ENCODE peak calls at places on chromosomes 7 and 10, in six cellular contexts. B, F, G, L, X and Q are unnamed samples.
A peak's percentile ranks its signal among the peaks of the same experiment; 100 is the strongest.

GRCh38 chr7:28811990-28812389 is 146.1 kb downstream of the TRIL start:
- DNase-seq in L (no peak), F (no peak), G (no peak), B (no peak), X (no peak), Q (no peak)

GRCh38 chr7:150399861-150400778 is 21.0 kb downstream of the ZNF775 start:
- DNase-seq in X (no peak), G (no peak), L (no peak), F (no peak), B (no peak), Q (no peak)

GRCh38 chr7:151429232-151429554 is 10.7 kb downstream of the CRYGN start:
- DNase-seq in L (no peak), F (no peak), X (no peak), G (no peak), B (no peak), Q (no peak)

GRCh38 chr7:45080265-45080957 is 8.4 kb downstream of the NACAD start:
- DNase-seq in L (no peak), B (no peak), G (no peak), X (peak; percentile 74), F (no peak), Q (peak; percentile 27)

GRCh38 chr10:36026081-36026480 is 384.0 kb upstream of the FZD8 start:
- DNase-seq in F (no peak), B (no peak), X (no peak), L (no peak), G (no peak), Q (no peak)

GRCh38 chr10:86872757-86873156 is 84.7 kb downstream of the MMRN2 start:
- DNase-seq in G (no peak), B (no peak), L (no peak), X (no peak), F (peak; percentile 50), Q (no peak)

GRCh38 chr7:936131-937054 is 18.1 kb downstream of the ADAP1 start:
- DNase-seq in G (peak; percentile 70), X (no peak), L (no peak), B (no peak), F (no peak), Q (no peak)

GRCh38 chr7:136247211-136247610 is 270.1 kb upstream of the MTPN start:
- DNase-seq in X (no peak), F (no peak), B (no peak), L (no peak), G (no peak), Q (no peak)

GRCh38 chr10:30985552-30985951 is 46.1 kb downstream of the ZNF438 start:
- DNase-seq in B (no peak), F (no peak), X (no peak), L (no peak), G (no peak), Q (no peak)

GRCh38 chr10:6239213-6239991 is 36.7 kb downstream of the PFKFB3 start:
- DNase-seq in B (peak; percentile 49), X (no peak), F (no peak), G (no peak), L (no peak), Q (no peak)

GRCh38 chr10:133032231-133032630 is 55.5 kb upstream of the ADGRA1 start:
- DNase-seq in L (no peak), B (no peak), F (no peak), G (peak; percentile 39), X (no peak), Q (no peak)

GRCh38 chr10:44576715-44577191 is 191.9 kb upstream of the CXCL12 start:
- DNase-seq in B (no peak), G (no peak), X (no peak), F (no peak), L (no peak), Q (no peak)

GRCh38 chr7:137328389-137329120 is 15.0 kb downstream of the PTN start:
- DNase-seq in G (no peak), X (no peak), F (no peak), B (no peak), L (no peak), Q (no peak)

GRCh38 chr10:32795598-32796183 is 162.3 kb downstream of the ITGB1 start:
- DNase-seq in X (no peak), L (peak; percentile 16), G (no peak), F (peak; percentile 70), B (no peak), Q (peak; percentile 28)

GRCh38 chr7:1402110-1402790 is 57.0 kb downstream of the MICALL2 start:
- DNase-seq in X (no peak), B (no peak), L (no peak), F (no peak), G (no peak), Q (no peak)

GRCh38 chr7:18425873-18426520 is 69.6 kb upstream of the HDAC9 start:
- DNase-seq in B (no peak), X (no peak), F (no peak), L (no peak), G (no peak), Q (no peak)

GRCh38 chr10:4170633-4171314 is 385.8 kb upstream of the KLF6 start:
- DNase-seq in F (no peak), B (no peak), X (no peak), G (no peak), L (no peak), Q (no peak)

GRCh38 chr7:43495572-43495971 is 87.3 kb upstream of the STK17A start:
- DNase-seq in B (no peak), X (no peak), G (no peak), L (no peak), F (no peak), Q (no peak)

GRCh38 chr7:121083138-121083789 is 94.8 kb downstream of the CPED1 start:
- DNase-seq in B (no peak), L (no peak), X (no peak), F (no peak), G (no peak), Q (no peak)

GRCh38 chr7:51160990-51161615 is 155.5 kb downstream of the COBL start:
- DNase-seq in F (peak; percentile 82), G (peak; percentile 69), B (peak; percentile 46), L (peak; percentile 42), X (no peak), Q (peak; percentile 78)

GRCh38 chr10:11875499-11876281 is 52.5 kb downstream of the PROSER2 start:
- DNase-seq in L (no peak), B (peak; percentile 56), F (peak; percentile 58), G (peak; percentile 87), X (peak; percentile 91), Q (no peak)

GRCh38 chr10:21721000-21721670 is 187.1 kb downstream of the MLLT10 start:
- DNase-seq in B (no peak), F (no peak), L (no peak), X (no peak), G (no peak), Q (no peak)

GRCh38 chr10:69160809-69161225 is 19.2 kb upstream of the SUPV3L1 start:
- DNase-seq in L (no peak), B (no peak), F (no peak), G (no peak), X (no peak), Q (no peak)

GRCh38 chr10:42941790-42942189 is 135.1 kb upstream of the RET start:
- DNase-seq in L (no peak), B (no peak), F (no peak), X (no peak), G (peak; percentile 9), Q (no peak)

GRCh38 chr10:9056521-9056920 is 1002.0 kb downstream of the GATA3 start:
- DNase-seq in L (no peak), X (no peak), F (no peak), G (peak; percentile 41), B (no peak), Q (no peak)

GRCh38 chr10:74439213-74439612 is 288.2 kb downstream of the ADK start:
- DNase-seq in L (no peak), X (no peak), F (no peak), G (no peak), B (no peak), Q (no peak)

DNA sequence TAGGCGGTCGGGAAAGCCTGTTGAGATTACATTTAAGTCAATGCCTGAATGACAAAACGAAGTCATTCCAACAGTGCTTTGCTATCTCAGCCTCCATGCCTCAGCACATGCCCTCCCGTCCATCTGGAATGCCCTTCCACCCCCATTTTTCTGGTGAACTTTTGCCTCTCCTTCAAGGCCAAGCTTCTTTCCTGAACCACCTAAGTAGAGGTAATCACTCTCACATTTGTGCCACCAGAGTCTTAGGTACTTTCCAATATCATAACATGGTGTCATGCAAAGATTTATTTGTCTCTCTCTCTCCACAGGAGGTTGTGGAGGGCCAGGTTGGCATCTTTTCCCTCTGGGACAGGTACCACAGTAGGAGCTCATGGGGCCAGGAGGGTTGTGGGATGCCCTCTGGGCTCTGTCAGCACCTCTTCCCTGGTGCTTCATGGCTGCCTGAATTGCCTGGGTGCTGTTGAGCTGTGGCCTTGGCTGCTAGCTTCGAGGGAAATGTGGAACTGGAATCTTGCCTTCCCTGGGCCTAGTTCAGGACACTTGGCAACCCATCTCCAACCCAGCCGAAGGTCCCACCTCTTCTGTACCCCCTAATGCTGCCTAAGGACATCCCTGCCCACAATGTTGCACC is 5.7 kb downstream of the NKX2-3 start:
- DNase-seq in G (no peak), L (no peak), F (peak; percentile 71), B (no peak), X (no peak), Q (peak; percentile 59)
- H3K27me3 ChIP-seq in G (peaks cover 8% of the 10 kb centered on the region), L (peaks cover 50% of the 10 kb centered on the region), F (peaks cover 100% of the 10 kb centered on the region), B (no peaks in the 10 kb centered on the region), X (peaks cover 100% of the 10 kb centered on the region), Q (peaks cover 97% of the 10 kb centered on the region)

DNA sequence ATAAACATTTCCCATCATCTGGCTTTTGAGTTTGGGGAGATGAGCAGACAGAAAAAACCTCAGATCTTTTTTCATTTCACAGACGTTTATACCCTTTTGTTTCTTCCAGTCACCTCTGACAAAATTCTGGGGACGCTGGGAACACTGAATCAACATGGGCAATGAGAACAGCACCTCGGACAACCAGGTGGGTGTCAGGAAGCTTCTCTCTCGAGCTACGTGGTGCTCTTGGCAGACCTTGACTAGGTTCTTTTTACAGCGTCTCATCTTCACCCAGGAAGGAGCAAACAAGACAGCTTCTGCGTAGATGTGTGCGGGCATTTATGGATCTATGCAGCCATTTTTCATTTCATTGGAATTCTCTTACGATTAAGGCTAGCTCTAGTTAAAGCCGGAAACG is 32.9 kb downstream of the TACC2 start:
- DNase-seq in L (no peak), F (no peak), G (no peak), X (no peak), B (no peak), Q (no peak)
- H3K4me3 ChIP-seq in L (no peak overlapping the region), F (no peak overlapping the region), G (no peak overlapping the region), X (peak overlapping the region; percentile 42), B (no peak overlapping the region), Q (no peak overlapping the region)

GRCh38 chr10:49412571-49412970 is 16.7 kb upstream of the DRGX start:
- DNase-seq in L (no peak), B (no peak), F (no peak), X (no peak), G (no peak), Q (no peak)
- H3K27me3 ChIP-seq in L (peaks cover 13% of the 10 kb centered on the region), B (no peaks in the 10 kb centered on the region), F (no peaks in the 10 kb centered on the region), X (peaks cover 5% of the 10 kb centered on the region), G (no peaks in the 10 kb centered on the region), Q (no peaks in the 10 kb centered on the region)

GRCh38 chr7:98617051-98617959 is at the start of gene NPTX2:
- DNase-seq in G (peak; percentile 90), B (no peak), X (no peak), L (no peak), F (peak; percentile 91), Q (peak; percentile 97)

GRCh38 chr7:98621573-98622482 is 4.7 kb downstream of the NPTX2 start:
- DNase-seq in G (no peak), X (no peak), F (no peak), B (no peak), L (no peak), Q (no peak)

GRCh38 chr7:98617960-98618418 is 904 bp downstream of the NPTX2 start:
- DNase-seq in B (no peak), L (no peak), X (no peak), F (peak; percentile 49), G (no peak), Q (peak; percentile 79)

GRCh38 chr7:98618786-98619185 is 1.7 kb downstream of the NPTX2 start:
- DNase-seq in G (no peak), X (no peak), L (no peak), F (no peak), B (no peak), Q (no peak)

GRCh38 chr7:98619450-98620321 is 2.6 kb downstream of the NPTX2 start:
- DNase-seq in X (no peak), L (no peak), G (peak; percentile 87), B (no peak), F (peak; percentile 66), Q (peak; percentile 80)
- H3K4me3 ChIP-seq in X (no peak overlapping the region), L (no peak overlapping the region), G (peak overlapping the region; percentile 22), B (no peak overlapping the region), F (peak overlapping the region; percentile 77), Q (no peak overlapping the region)